ENCODE peak calls at places on chromosomes 7 and 10, in six cellular contexts. C is cardiac septum, Q is MV-4-11, Z is left lobe of liver, O is GM12865, F is caudate nucleus. I is an unnamed sample.

GRCh38 chr7:154853063-154853726 is 149.7 kb downstream of the PAXIP1 start:
- DNase-seq in C (no peak), Q (no peak), Z (no peak), O (no peak), F (no peak), I (no peak)

GRCh38 chr7:40733111-40733510 is 598.3 kb downstream of the SUGCT start:
- DNase-seq in C (no peak), Q (no peak), Z (no peak), O (no peak), F (no peak), I (no peak)

GRCh38 chr7:112997831-112998230 is 88.8 kb downstream of the GPR85 start:
- DNase-seq in C (no peak), Q (no peak), Z (no peak), O (no peak), F (no peak), I (no peak)

GRCh38 chr10:14588084-14588937 is 186.4 kb downstream of the FAM107B start:
- DNase-seq in C (no peak), Q (peak), Z (no peak), O (peak), F (no peak), I (no peak)

GRCh38 chr10:103594326-103594725 is 100.8 kb downstream of the NEURL1 start:
- DNase-seq in C (no peak), Q (no peak), Z (no peak), O (no peak), F (no peak), I (no peak)

GRCh38 chr10:61139230-61139928 is 195.4 kb upstream of the RHOBTB1 start:
- DNase-seq in C (no peak), Q (no peak), Z (no peak), O (no peak), F (no peak), I (no peak)

GRCh38 chr7:115005942-115006341 is 84.0 kb downstream of the MDFIC start:
- DNase-seq in C (no peak), Q (no peak), Z (peak), O (no peak), F (no peak), I (no peak)

GRCh38 chr7:113799896-113800295 is 118.9 kb downstream of the PPP1R3A start:
- DNase-seq in C (no peak), Q (no peak), Z (no peak), O (no peak), F (no peak), I (no peak)

GRCh38 chr7:47503283-47503682 is 78.6 kb downstream of the TNS3 start:
- DNase-seq in C (no peak), Q (no peak), Z (no peak), O (no peak), F (no peak), I (no peak)

GRCh38 chr7:26181474-26182227 is 18.9 kb downstream of the HNRNPA2B1 start:
- DNase-seq in C (no peak), Q (no peak), Z (no peak), O (no peak), F (no peak), I (no peak)

I was measured in Kasumi-1.